ENCODE peak calls at places on chromosomes 5 and 9, in five cellular contexts. N is HCT116, Z is mucosa of descending colon, E is GM13976, S is cardiac fibroblast. V is an unnamed sample.

GRCh38 chr9:120877276-120878034 is 467 bp upstream of the PHF19 start:
- DNase-seq in N (no peak), S (peak), Z (peak), E (peak), V (peak)

GRCh38 chr5:95864944-95865504 is 42.5 kb upstream of the GLRX start:
- DNase-seq in E (no peak), Z (peak), S (no peak), N (no peak), V (no peak)

GRCh38 chr5:179201986-179202385 is 141.8 kb downstream of the ZNF354C start:
- DNase-seq in Z (no peak), E (no peak), N (no peak), S (no peak), V (no peak)

GRCh38 chr5:41956943-41957342 is 31.9 kb downstream of the FBXO4 start:
- DNase-seq in N (no peak), S (no peak), Z (no peak), E (no peak), V (no peak)

GRCh38 chr5:79295096-79295495 is 59.2 kb downstream of the JMY start:
- DNase-seq in E (no peak), N (no peak), S (no peak), Z (no peak), V (no peak)

GRCh38 chr9:104927216-104927911 is 591 bp downstream of the ABCA1 start:
- DNase-seq in N (no peak), Z (peak), S (peak), E (peak), V (peak)

GRCh38 chr5:143191720-143192119 is 211.8 kb downstream of the NR3C1 start:
- DNase-seq in S (no peak), Z (no peak), E (no peak), N (no peak), V (no peak)

GRCh38 chr9:91736311-91736710 is 213.7 kb downstream of the ROR2 start:
- DNase-seq in E (no peak), Z (no peak), N (no peak), S (no peak), V (no peak)

GRCh38 chr9:79661279-79661678 is 89.5 kb downstream of the TLE4 start:
- DNase-seq in Z (no peak), S (peak), N (no peak), E (no peak), V (no peak)

GRCh38 chr5:31944683-31945445 is 229.3 kb downstream of the GOLPH3 start:
- DNase-seq in E (no peak), Z (peak), S (no peak), N (no peak), V (no peak)